ENCODE peak calls at places on chromosomes 3 and 15, in seven cellular contexts. W is neural crest cell; I is HuH-7; D is stimulated activated CD4-positive, alpha-beta T cell treated with anti-CD3 and anti-CD28 coated beads, Interleukin-1b, Interleukin-23, amount 100 ng/mL, for 24 hours; S is HTR-8/SVneo; O is HS-27A; M is GM04504. B is an unnamed sample.

GRCh38 chr3:31777092-31777491 is 204.0 kb downstream of the OSBPL10 start:
- DNase-seq in I (no peak), S (no peak), M (no peak), O (no peak), D (no peak), W (no peak), B (peak; percentile 18)

GRCh38 chr3:112979244-112979832 is 4.4 kb upstream of the CD200R1 start:
- DNase-seq in O (peak; percentile 5), I (peak; percentile 19), M (no peak), W (no peak), D (peak; percentile 24), S (peak; percentile 8), B (peak; percentile 22)

GRCh38 chr3:39378092-39378491 is 5.1 kb upstream of the SLC25A38 start:
- DNase-seq in S (peak; percentile 36), O (no peak), M (no peak), W (peak; percentile 9), I (peak; percentile 73), D (peak; percentile 17), B (peak; percentile 12)

GRCh38 chr3:151743860-151744259 is 10.1 kb downstream of the AADACL2 start:
- DNase-seq in M (no peak), I (no peak), D (no peak), S (no peak), O (no peak), W (no peak), B (no peak)

GRCh38 chr15:57555270-57555669 is 36.4 kb upstream of the MYZAP start:
- DNase-seq in M (no peak), S (no peak), D (no peak), I (no peak), O (no peak), W (no peak), B (peak; percentile 24)

GRCh38 chr15:33242165-33242564 is 47.7 kb upstream of the FMN1 start:
- DNase-seq in I (no peak), S (no peak), M (peak; percentile 17), O (peak; percentile 52), D (no peak), W (no peak), B (peak; percentile 35)

GRCh38 chr3:106425021-106425420 is 556.2 kb upstream of the CBLB start:
- DNase-seq in D (no peak), M (peak; percentile 20), W (no peak), O (no peak), S (no peak), I (no peak), B (peak; percentile 50)

GRCh38 chr3:126896941-126897340 is 86.0 kb upstream of the PLXNA1 start:
- DNase-seq in O (no peak), D (no peak), I (no peak), S (no peak), M (no peak), W (no peak), B (no peak)

GRCh38 chr15:49062900-49063299 is 16.7 kb upstream of the SECISBP2L start:
- DNase-seq in W (no peak), O (no peak), I (no peak), M (no peak), D (no peak), S (no peak), B (no peak)